ENCODE peak calls at places on chromosomes 4 and X, in four cellular contexts. One of them, this sample, is unnamed. For H3K27me3, the result is how much of the 10 kb centered on the place peaks cover.

GRCh38 chr4:56049428-56050212 is 100.9 kb downstream of the CEP135 start:
- DNase-seq in PC-3: peak
- DNase-seq in keratinocyte: no peak
- DNase-seq in neural progenitor cell: peak
- DNase-seq in this sample: no peak

GRCh38 chr4:176868676-176869075 is 76.0 kb upstream of the VEGFC start:
- DNase-seq in PC-3: no peak
- DNase-seq in keratinocyte: no peak
- DNase-seq in neural progenitor cell: no peak
- DNase-seq in this sample: no peak

GRCh38 chrX:43500240-43500639 is 155.9 kb upstream of the MAOA start:
- DNase-seq in PC-3: no peak
- DNase-seq in keratinocyte: no peak
- DNase-seq in neural progenitor cell: peak
- DNase-seq in this sample: no peak

GRCh38 chrX:72258174-72258573 is 18.9 kb downstream of the RPS4X start:
- DNase-seq in PC-3: peak
- DNase-seq in keratinocyte: no peak
- DNase-seq in neural progenitor cell: no peak
- DNase-seq in this sample: no peak

GRCh38 chr4:95158626-95159025 is 390.1 kb downstream of the UNC5C start:
- DNase-seq in PC-3: no peak
- DNase-seq in keratinocyte: no peak
- DNase-seq in neural progenitor cell: no peak
- DNase-seq in this sample: no peak

GRCh38 chrX:96481831-96482230 is 202.8 kb upstream of the DIAPH2 start:
- DNase-seq in PC-3: peak
- DNase-seq in keratinocyte: no peak
- DNase-seq in neural progenitor cell: no peak
- DNase-seq in this sample: no peak

GRCh38 chrX:40314070-40314469 is 216.3 kb upstream of the BCOR start:
- DNase-seq in PC-3: no peak
- DNase-seq in keratinocyte: no peak
- DNase-seq in neural progenitor cell: peak
- DNase-seq in this sample: no peak

GRCh38 chrX:114508836-114509235 is 75.0 kb upstream of the HTR2C start:
- DNase-seq in PC-3: peak
- DNase-seq in keratinocyte: no peak
- DNase-seq in neural progenitor cell: no peak
- DNase-seq in this sample: no peak

GRCh38 chr4:91113130-91113706 is 986.0 kb downstream of the CCSER1 start:
- DNase-seq in PC-3: peak
- DNase-seq in keratinocyte: no peak
- DNase-seq in neural progenitor cell: peak
- DNase-seq in this sample: no peak

GRCh38 chr4:57147335-57148060 is 37.3 kb upstream of the IGFBP7 start:
- DNase-seq in PC-3: no peak
- DNase-seq in keratinocyte: no peak
- DNase-seq in neural progenitor cell: no peak
- DNase-seq in this sample: no peak

GRCh38 chr4:24768604-24769003 is 26.8 kb upstream of the SOD3 start:
- DNase-seq in PC-3: no peak
- DNase-seq in keratinocyte: no peak
- DNase-seq in neural progenitor cell: no peak
- DNase-seq in this sample: no peak

GRCh38 chrX:47614618-47615017 is 5.0 kb downstream of the SYN1 start:
- DNase-seq in PC-3: no peak
- DNase-seq in keratinocyte: no peak
- DNase-seq in neural progenitor cell: no peak
- DNase-seq in this sample: no peak
- H3K27me3 ChIP-seq in PC-3: under half
- H3K27me3 ChIP-seq in keratinocyte: under half
- H3K27me3 ChIP-seq in neural progenitor cell: under half
- H3K27me3 ChIP-seq in this sample: under half

GRCh38 chr4:3287271-3287971 is 5.4 kb upstream of the RGS12 start:
- DNase-seq in PC-3: no peak
- DNase-seq in keratinocyte: no peak
- DNase-seq in neural progenitor cell: no peak
- DNase-seq in this sample: no peak
- TF ChIP-seq EZH2 in PC-3: no peak
- TF ChIP-seq EZH2 in keratinocyte: no peak
- TF ChIP-seq EZH2 in neural progenitor cell: no peak
- TF ChIP-seq EZH2 in this sample: no peak

GRCh38 chr4:5710065-5710961 is 688 bp upstream of the EVC start:
- DNase-seq in PC-3: peak
- DNase-seq in keratinocyte: no peak
- DNase-seq in neural progenitor cell: peak
- DNase-seq in this sample: no peak
- H3K27me3 ChIP-seq in PC-3: under half
- H3K27me3 ChIP-seq in keratinocyte: under half
- H3K27me3 ChIP-seq in neural progenitor cell: under half
- H3K27me3 ChIP-seq in this sample: under half

GRCh38 chr4:76896731-76897521 is 1.0 kb downstream of the SOWAHB start:
- DNase-seq in PC-3: peak
- DNase-seq in keratinocyte: no peak
- DNase-seq in neural progenitor cell: peak
- DNase-seq in this sample: peak

GRCh38 chr4:76898949-76899640 is 1.2 kb upstream of the SOWAHB start:
- DNase-seq in PC-3: no peak
- DNase-seq in keratinocyte: no peak
- DNase-seq in neural progenitor cell: no peak
- DNase-seq in this sample: no peak

GRCh38 chr4:76896048-76896447 is 1.9 kb downstream of the SOWAHB start:
- DNase-seq in PC-3: no peak
- DNase-seq in keratinocyte: no peak
- DNase-seq in neural progenitor cell: no peak
- DNase-seq in this sample: no peak

GRCh38 chr4:76898385-76898692 is 395 bp upstream of the SOWAHB start:
- DNase-seq in PC-3: no peak
- DNase-seq in keratinocyte: no peak
- DNase-seq in neural progenitor cell: no peak
- DNase-seq in this sample: no peak

GRCh38 chr4:76897522-76898384 is at the start of gene SOWAHB:
- DNase-seq in PC-3: peak
- DNase-seq in keratinocyte: no peak
- DNase-seq in neural progenitor cell: peak
- DNase-seq in this sample: peak
- TF ChIP-seq EZH2 in PC-3: no peak
- TF ChIP-seq EZH2 in keratinocyte: no peak
- TF ChIP-seq EZH2 in neural progenitor cell: no peak
- TF ChIP-seq EZH2 in this sample: no peak

GRCh38 chrX:10156199-10157031 is at the start of gene CLCN4:
- DNase-seq in PC-3: peak
- DNase-seq in keratinocyte: no peak
- DNase-seq in neural progenitor cell: peak
- DNase-seq in this sample: peak
- H3K27me3 ChIP-seq in PC-3: under half
- H3K27me3 ChIP-seq in keratinocyte: under half
- H3K27me3 ChIP-seq in neural progenitor cell: under half
- H3K27me3 ChIP-seq in this sample: under half

GRCh38 chr4:41080964-41081363 is 133.4 kb downstream of the APBB2 start:
- DNase-seq in PC-3: no peak
- DNase-seq in keratinocyte: no peak
- DNase-seq in neural progenitor cell: no peak
- DNase-seq in this sample: no peak
- TF ChIP-seq EZH2 in PC-3: no peak
- TF ChIP-seq EZH2 in keratinocyte: no peak
- TF ChIP-seq EZH2 in neural progenitor cell: no peak
- TF ChIP-seq EZH2 in this sample: no peak